ENCODE peak calls at places on chromosomes 6 and 20, in seven cellular contexts. B, X, C, M, R, H and N are unnamed samples.

GRCh38 chr20:56328861-56329260 is 29.9 kb upstream of the FAM210B start:
- DNase-seq in B (no peak), X (no peak), C (peak), M (no peak), R (peak), H (no peak), N (peak)

GRCh38 chr6:123794190-123794589 is 9.5 kb upstream of the NKAIN2 start:
- DNase-seq in B (no peak), X (no peak), C (no peak), M (no peak), R (no peak), H (no peak), N (no peak)

GRCh38 chr6:7761047-7761446 is 35.1 kb downstream of the BMP6 start:
- DNase-seq in B (no peak), X (no peak), C (no peak), M (no peak), R (peak), H (no peak), N (no peak)

GRCh38 chr20:383889-384288 is 3.3 kb downstream of the TRIB3 start:
- DNase-seq in B (no peak), X (no peak), C (no peak), M (no peak), R (no peak), H (no peak), N (no peak)

GRCh38 chr20:32810941-32811340 is 8.8 kb upstream of the MAPRE1 start:
- DNase-seq in B (no peak), X (no peak), C (no peak), M (no peak), R (no peak), H (no peak), N (no peak)

GRCh38 chr20:17657079-17657825 is 24.8 kb downstream of the RRBP1 start:
- DNase-seq in B (no peak), X (no peak), C (no peak), M (no peak), R (no peak), H (peak), N (no peak)

GRCh38 chr6:147666254-147666653 is 157.8 kb downstream of the SAMD5 start:
- DNase-seq in B (no peak), X (no peak), C (no peak), M (no peak), R (peak), H (no peak), N (no peak)

GRCh38 chr6:139588076-139588639 is 213.7 kb upstream of the CITED2 start:
- DNase-seq in B (no peak), X (no peak), C (no peak), M (peak), R (peak), H (no peak), N (no peak)

GRCh38 chr6:87210979-87211378 is 55.6 kb downstream of the ZNF292 start:
- DNase-seq in B (no peak), X (no peak), C (no peak), M (peak), R (no peak), H (no peak), N (no peak)

GRCh38 chr20:2692036-2692885 is at the start of gene EBF4:
- DNase-seq in B (no peak), X (peak), C (peak), M (no peak), R (peak), H (no peak), N (peak)

GRCh38 chr20:44603327-44603726 is 20.9 kb downstream of the PKIG start:
- DNase-seq in B (no peak), X (no peak), C (no peak), M (no peak), R (no peak), H (no peak), N (no peak)

GRCh38 chr6:166950443-166950821 is 5.9 kb downstream of the RNASET2 start:
- DNase-seq in B (no peak), X (peak), C (no peak), M (no peak), R (no peak), H (no peak), N (no peak)

GRCh38 chr6:73519943-73520687 is 717 bp downstream of the EEF1A1 start:
- DNase-seq in B (peak), X (peak), C (peak), M (peak), R (peak), H (peak), N (no peak)

GRCh38 chr6:3328145-3328544 is 69.4 kb downstream of the PSMG4 start:
- DNase-seq in B (no peak), X (no peak), C (no peak), M (no peak), R (no peak), H (no peak), N (no peak)